ENCODE peak calls at places on chromosomes 4 and X, in nine cellular contexts. One of them, this sample, is unnamed.
A peak's percentile ranks its signal among the peaks of the same experiment; 100 is the strongest.

GRCh38 chrX:14351889-14352288 is 177.4 kb upstream of the GLRA2 start:
- DNase-seq in lung microvascular endothelial cell: no peak
- DNase-seq in lower leg skin: no peak
- DNase-seq in globus pallidus: no peak
- DNase-seq in SJSA1: peak; percentile 14
- DNase-seq in choroid plexus epithelial cell: no peak
- DNase-seq in suprapubic skin: no peak
- DNase-seq in colonic mucosa: no peak
- DNase-seq in stimulated activated CD4-positive, alpha-beta T cell treated with anti-CD3 and anti-CD28 coated beads, Interleukin-15, amount 100 ng/mL, for 1 hour: no peak
- DNase-seq in this sample: no peak

GRCh38 chrX:25524150-25524549 is 508.4 kb upstream of the ARX start:
- DNase-seq in lung microvascular endothelial cell: peak; percentile 90
- DNase-seq in lower leg skin: no peak
- DNase-seq in globus pallidus: no peak
- DNase-seq in SJSA1: no peak
- DNase-seq in choroid plexus epithelial cell: peak; percentile 47
- DNase-seq in suprapubic skin: no peak
- DNase-seq in colonic mucosa: no peak
- DNase-seq in stimulated activated CD4-positive, alpha-beta T cell treated with anti-CD3 and anti-CD28 coated beads, Interleukin-15, amount 100 ng/mL, for 1 hour: no peak
- DNase-seq in this sample: no peak

GRCh38 chrX:100085851-100086250 is 324.2 kb downstream of the PCDH19 start:
- DNase-seq in lung microvascular endothelial cell: no peak
- DNase-seq in lower leg skin: no peak
- DNase-seq in globus pallidus: no peak
- DNase-seq in SJSA1: no peak
- DNase-seq in choroid plexus epithelial cell: no peak
- DNase-seq in suprapubic skin: no peak
- DNase-seq in colonic mucosa: no peak
- DNase-seq in stimulated activated CD4-positive, alpha-beta T cell treated with anti-CD3 and anti-CD28 coated beads, Interleukin-15, amount 100 ng/mL, for 1 hour: no peak
- DNase-seq in this sample: no peak

GRCh38 chrX:30659421-30659820 is 6.2 kb downstream of the GK start:
- DNase-seq in lung microvascular endothelial cell: peak; percentile 69
- DNase-seq in lower leg skin: no peak
- DNase-seq in globus pallidus: no peak
- DNase-seq in SJSA1: peak; percentile 5
- DNase-seq in choroid plexus epithelial cell: peak; percentile 93
- DNase-seq in suprapubic skin: no peak
- DNase-seq in colonic mucosa: no peak
- DNase-seq in stimulated activated CD4-positive, alpha-beta T cell treated with anti-CD3 and anti-CD28 coated beads, Interleukin-15, amount 100 ng/mL, for 1 hour: no peak
- DNase-seq in this sample: peak; percentile 51

GRCh38 chrX:20477836-20478532 is 211.3 kb upstream of the RPS6KA3 start:
- DNase-seq in lung microvascular endothelial cell: no peak
- DNase-seq in lower leg skin: no peak
- DNase-seq in globus pallidus: no peak
- DNase-seq in SJSA1: no peak
- DNase-seq in choroid plexus epithelial cell: no peak
- DNase-seq in suprapubic skin: no peak
- DNase-seq in colonic mucosa: peak; percentile 74
- DNase-seq in stimulated activated CD4-positive, alpha-beta T cell treated with anti-CD3 and anti-CD28 coated beads, Interleukin-15, amount 100 ng/mL, for 1 hour: no peak
- DNase-seq in this sample: no peak

GRCh38 chr4:11424000-11424399 is 4.7 kb downstream of the HS3ST1 start:
- DNase-seq in lung microvascular endothelial cell: peak; percentile 45
- DNase-seq in lower leg skin: no peak
- DNase-seq in globus pallidus: no peak
- DNase-seq in SJSA1: peak; percentile 1
- DNase-seq in choroid plexus epithelial cell: peak; percentile 61
- DNase-seq in suprapubic skin: no peak
- DNase-seq in colonic mucosa: no peak
- DNase-seq in stimulated activated CD4-positive, alpha-beta T cell treated with anti-CD3 and anti-CD28 coated beads, Interleukin-15, amount 100 ng/mL, for 1 hour: no peak
- DNase-seq in this sample: no peak

GRCh38 chrX:125758819-125759218 is 407.3 kb downstream of the DCAF12L2 start:
- DNase-seq in lung microvascular endothelial cell: no peak
- DNase-seq in lower leg skin: no peak
- DNase-seq in globus pallidus: no peak
- DNase-seq in SJSA1: no peak
- DNase-seq in choroid plexus epithelial cell: no peak
- DNase-seq in suprapubic skin: no peak
- DNase-seq in colonic mucosa: no peak
- DNase-seq in stimulated activated CD4-positive, alpha-beta T cell treated with anti-CD3 and anti-CD28 coated beads, Interleukin-15, amount 100 ng/mL, for 1 hour: no peak
- DNase-seq in this sample: no peak

GRCh38 chr4:26953361-26953760 is 92.7 kb downstream of the STIM2 start:
- DNase-seq in lung microvascular endothelial cell: no peak
- DNase-seq in lower leg skin: no peak
- DNase-seq in globus pallidus: no peak
- DNase-seq in SJSA1: no peak
- DNase-seq in choroid plexus epithelial cell: peak; percentile 21
- DNase-seq in suprapubic skin: no peak
- DNase-seq in colonic mucosa: no peak
- DNase-seq in stimulated activated CD4-positive, alpha-beta T cell treated with anti-CD3 and anti-CD28 coated beads, Interleukin-15, amount 100 ng/mL, for 1 hour: no peak
- DNase-seq in this sample: peak; percentile 20

GRCh38 chrX:2410279-2411020 is 90.3 kb downstream of the DHRSX start:
- DNase-seq in lung microvascular endothelial cell: no peak
- DNase-seq in lower leg skin: no peak
- DNase-seq in globus pallidus: no peak
- DNase-seq in SJSA1: no peak
- DNase-seq in choroid plexus epithelial cell: no peak
- DNase-seq in suprapubic skin: no peak
- DNase-seq in colonic mucosa: peak; percentile 76
- DNase-seq in stimulated activated CD4-positive, alpha-beta T cell treated with anti-CD3 and anti-CD28 coated beads, Interleukin-15, amount 100 ng/mL, for 1 hour: no peak
- DNase-seq in this sample: no peak